ENCODE peak calls at places on chromosomes 16 and 17, in six cellular contexts. I is C1 segment of cervical spinal cord; D is activated effector memory CD4-positive, alpha-beta T cell treated with Interleukin-2 at 50 U/mL for 16 hours; Q is heart right ventricle; U is NCI-H69; T is thyroid gland. W is an unnamed sample.

GRCh38 chr17:1487939-1488825 is 4.3 kb downstream of the MYO1C start:
- DNase-seq in D (peak), I (peak), T (peak), U (peak), Q (peak), W (no peak)

GRCh38 chr17:64240261-64240740 is 22.8 kb downstream of the TEX2 start:
- DNase-seq in U (no peak), I (no peak), Q (no peak), D (no peak), T (peak), W (no peak)

GRCh38 chr16:3182608-3183444 is 5.2 kb upstream of the OR1F1 start:
- DNase-seq in I (no peak), Q (no peak), U (peak), D (no peak), T (peak), W (no peak)

GRCh38 chr17:39704821-39705551 is 5.1 kb downstream of the ERBB2 start:
- DNase-seq in U (no peak), D (no peak), I (no peak), T (peak), Q (no peak), W (no peak)

GRCh38 chr16:58041628-58041955 is 16.0 kb downstream of the MMP15 start:
- DNase-seq in Q (no peak), D (no peak), U (no peak), T (no peak), I (no peak), W (no peak)

GRCh38 chr17:16013943-16014407 is 14.4 kb downstream of the TTC19 start:
- DNase-seq in I (no peak), U (peak), Q (no peak), T (no peak), D (no peak), W (peak)

GRCh38 chr16:13110124-13110796 is 208.9 kb downstream of the SHISA9 start:
- DNase-seq in Q (no peak), D (no peak), U (no peak), T (peak), I (peak), W (no peak)

GRCh38 chr16:58820359-58820758 is 86.2 kb upstream of the GOT2 start:
- DNase-seq in T (no peak), D (no peak), Q (no peak), U (no peak), I (no peak), W (no peak)

GRCh38 chr17:48636177-48637018 is 10.2 kb upstream of the HOXB9 start:
- DNase-seq in I (no peak), Q (no peak), T (peak), D (peak), U (peak), W (no peak)

GRCh38 chr16:69707920-69708683 is 18.3 kb downstream of the NQO1 start:
- DNase-seq in T (peak), U (no peak), Q (no peak), D (no peak), I (no peak), W (no peak)

GRCh38 chr17:81906476-81907218 is 4.6 kb downstream of the PCYT2 start:
- DNase-seq in Q (peak), D (no peak), I (no peak), U (peak), T (no peak), W (no peak)

GRCh38 chr17:27506348-27507218 is 50.3 kb downstream of the KSR1 start:
- DNase-seq in U (peak), Q (no peak), D (no peak), I (no peak), T (no peak), W (no peak)

GRCh38 chr16:63652091-63652490 is 1469.8 kb downstream of the CDH11 start:
- DNase-seq in T (no peak), D (no peak), U (peak), I (no peak), Q (no peak), W (no peak)

GRCh38 chr17:21042434-21043295 is at the start of gene USP22:
- DNase-seq in Q (no peak), T (no peak), I (peak), D (peak), U (peak), W (no peak)

GRCh38 chr16:88962478-88963152 is 14.4 kb downstream of the CBFA2T3 start:
- DNase-seq in T (no peak), D (no peak), Q (no peak), U (no peak), I (no peak), W (no peak)

GRCh38 chr17:47652570-47652969 is 2.9 kb downstream of the KPNB1 start:
- DNase-seq in Q (no peak), I (no peak), D (no peak), U (no peak), T (no peak), W (no peak)